ENCODE peak calls at places on chromosomes 7 and 10, in seven cellular contexts. A, V, L, H, E, Y and B are unnamed samples.
A peak's percentile ranks its signal among the peaks of the same experiment; 100 is the strongest.

GRCh38 chr7:106092204-106092603 is 19.9 kb downstream of the SYPL1 start:
- DNase-seq in A (no peak), V (no peak), L (no peak), H (no peak), E (no peak), Y (no peak), B (no peak)

GRCh38 chr10:4372601-4373000 is 453.4 kb upstream of the AKR1E2 start:
- DNase-seq in A (peak; percentile 100), V (no peak), L (peak; percentile 99), H (no peak), E (no peak), Y (no peak), B (no peak)

GRCh38 chr7:24825315-24825917 is 68.2 kb upstream of the GSDME start:
- DNase-seq in A (peak; percentile 25), V (no peak), L (no peak), H (no peak), E (no peak), Y (no peak), B (no peak)

GRCh38 chr7:100132697-100133137 is 6.0 kb downstream of the MBLAC1 start:
- DNase-seq in A (peak; percentile 63), V (peak; percentile 90), L (peak; percentile 78), H (peak; percentile 67), E (peak; percentile 81), Y (peak; percentile 81), B (no peak)

GRCh38 chr7:15669443-15669842 is 17.0 kb downstream of the MEOX2 start:
- DNase-seq in A (peak; percentile 46), V (no peak), L (no peak), H (no peak), E (no peak), Y (no peak), B (no peak)

GRCh38 chr10:91409069-91409868 is 875 bp upstream of the HECTD2 start:
- DNase-seq in A (peak; percentile 89), V (no peak), L (peak; percentile 95), H (peak; percentile 58), E (peak; percentile 2), Y (no peak), B (no peak)

GRCh38 chr7:102914585-102914984 is 1.8 kb downstream of the LRRC17 start:
- DNase-seq in A (peak; percentile 92), V (peak; percentile 67), L (peak; percentile 95), H (no peak), E (no peak), Y (no peak), B (no peak)

GRCh38 chr10:20254497-20254896 is 438.3 kb downstream of the PLXDC2 start:
- DNase-seq in A (no peak), V (no peak), L (no peak), H (no peak), E (no peak), Y (no peak), B (no peak)

GRCh38 chr10:125757742-125758141 is 17.9 kb downstream of the MMP21 start:
- DNase-seq in A (no peak), V (no peak), L (no peak), H (no peak), E (no peak), Y (no peak), B (no peak)

GRCh38 chr10:106450966-106451365 is 713.5 kb downstream of the SORCS1 start:
- DNase-seq in A (no peak), V (no peak), L (no peak), H (no peak), E (no peak), Y (no peak), B (no peak)

GRCh38 chr7:117082636-117083035 is 129.3 kb downstream of the ST7 start:
- DNase-seq in A (peak; percentile 26), V (no peak), L (no peak), H (no peak), E (no peak), Y (no peak), B (no peak)

GRCh38 chr10:79984851-79985250 is 35.9 kb upstream of the SFTPD start:
- DNase-seq in A (no peak), V (peak; percentile 57), L (no peak), H (no peak), E (no peak), Y (no peak), B (no peak)

GRCh38 chr10:86361134-86362128 is 5.2 kb downstream of the GRID1 start:
- DNase-seq in A (no peak), V (peak; percentile 29), L (no peak), H (no peak), E (no peak), Y (no peak), B (no peak)

GRCh38 chr7:69968969-69969368 is 370.7 kb downstream of the AUTS2 start:
- DNase-seq in A (no peak), V (no peak), L (no peak), H (no peak), E (no peak), Y (no peak), B (no peak)
- H3K4me1 ChIP-seq in A (no peaks in the 10 kb centered on the region), V (peaks cover 8% of the 10 kb centered on the region), L (peaks cover 46% of the 10 kb centered on the region), H (no peaks in the 10 kb centered on the region), E (peaks cover 27% of the 10 kb centered on the region), Y (peaks cover 4% of the 10 kb centered on the region), B (peaks cover 3% of the 10 kb centered on the region)

GRCh38 chr7:141978351-141978750 is 4.8 kb upstream of the TAS2R38 start:
- DNase-seq in A (no peak), V (no peak), L (no peak), H (no peak), E (no peak), Y (no peak), B (no peak)

GRCh38 chr7:141973673-141974072 is at the start of gene TAS2R38:
- DNase-seq in A (no peak), V (no peak), L (no peak), H (no peak), E (no peak), Y (no peak), B (no peak)

GRCh38 chr7:141975806-141976523 is 2.4 kb upstream of the TAS2R38 start:
- DNase-seq in A (peak; percentile 16), V (peak; percentile 97), L (peak; percentile 33), H (peak; percentile 46), E (peak; percentile 71), Y (peak; percentile 96), B (peak; percentile 68)

GRCh38 chr7:141976524-141977245 is 3.1 kb upstream of the TAS2R38 start:
- DNase-seq in A (no peak), V (no peak), L (no peak), H (no peak), E (no peak), Y (no peak), B (no peak)

DNA sequence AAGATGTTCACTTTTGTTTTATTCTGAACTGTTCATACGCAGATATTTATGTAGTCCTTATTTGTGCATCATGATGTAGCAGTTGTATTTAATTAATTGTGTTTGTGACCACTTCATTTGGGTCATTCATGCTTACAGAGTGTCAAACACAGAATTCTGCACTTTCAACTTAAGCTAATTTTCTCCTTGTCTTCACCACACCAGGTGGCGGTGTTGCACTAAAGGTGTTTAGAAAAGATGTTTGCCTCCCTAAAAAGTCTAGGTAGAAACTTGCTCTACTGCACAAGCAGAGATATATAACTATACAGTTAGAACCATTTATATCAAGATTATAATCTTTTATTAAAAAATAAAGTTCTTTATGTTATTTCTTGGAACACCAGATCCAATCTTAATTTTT is 1.3 kb upstream of the TAS2R38 start:
- DNase-seq in A (no peak), V (peak; percentile 72), L (no peak), H (no peak), E (peak; percentile 59), Y (no peak), B (no peak)
- H3K4me3 ChIP-seq in A (no peak overlapping the region), V (no peak overlapping the region), L (no peak overlapping the region), H (no peak overlapping the region), E (no peak overlapping the region), Y (no peak overlapping the region), B (no peak overlapping the region)

GRCh38 chr10:569961-570630 is 119.4 kb downstream of the DIP2C start:
- DNase-seq in A (no peak), V (no peak), L (no peak), H (no peak), E (no peak), Y (no peak), B (no peak)

GRCh38 chr10:570631-571565 is 118.6 kb downstream of the DIP2C start:
- DNase-seq in A (no peak), V (no peak), L (no peak), H (no peak), E (no peak), Y (no peak), B (no peak)

GRCh38 chr10:572696-573095 is 116.8 kb downstream of the DIP2C start:
- DNase-seq in A (no peak), V (no peak), L (no peak), H (no peak), E (no peak), Y (no peak), B (no peak)

GRCh38 chr10:572066-572465 is 117.4 kb downstream of the DIP2C start:
- DNase-seq in A (peak; percentile 26), V (no peak), L (no peak), H (no peak), E (no peak), Y (no peak), B (no peak)

GRCh38 chr10:571643-572042 is 117.8 kb downstream of the DIP2C start:
- DNase-seq in A (peak; percentile 83), V (no peak), L (peak; percentile 38), H (no peak), E (no peak), Y (no peak), B (no peak)
- H3K4me1 ChIP-seq in A (peaks cover 4% of the 10 kb centered on the region), V (no peaks in the 10 kb centered on the region), L (peaks cover 14% of the 10 kb centered on the region), H (no peaks in the 10 kb centered on the region), E (peaks cover 4% of the 10 kb centered on the region), Y (no peaks in the 10 kb centered on the region), B (no peaks in the 10 kb centered on the region)

GRCh38 chr7:130141161-130141857 is 63.9 kb downstream of the TMEM209 start:
- DNase-seq in A (peak; percentile 81), V (peak; percentile 90), L (peak; percentile 93), H (peak; percentile 52), E (no peak), Y (peak; percentile 85), B (peak; percentile 70)

GRCh38 chr7:130143334-130143732 is 61.9 kb downstream of the TMEM209 start:
- DNase-seq in A (no peak), V (no peak), L (no peak), H (peak; percentile 1), E (no peak), Y (no peak), B (no peak)

GRCh38 chr7:130143986-130144618 is 61.1 kb downstream of the TMEM209 start:
- DNase-seq in A (no peak), V (no peak), L (no peak), H (peak; percentile 15), E (no peak), Y (peak; percentile 37), B (no peak)

GRCh38 chr7:130141858-130142653 is 63.1 kb downstream of the TMEM209 start:
- DNase-seq in A (no peak), V (peak; percentile 53), L (peak; percentile 11), H (peak; percentile 15), E (no peak), Y (peak; percentile 58), B (no peak)

DNA sequence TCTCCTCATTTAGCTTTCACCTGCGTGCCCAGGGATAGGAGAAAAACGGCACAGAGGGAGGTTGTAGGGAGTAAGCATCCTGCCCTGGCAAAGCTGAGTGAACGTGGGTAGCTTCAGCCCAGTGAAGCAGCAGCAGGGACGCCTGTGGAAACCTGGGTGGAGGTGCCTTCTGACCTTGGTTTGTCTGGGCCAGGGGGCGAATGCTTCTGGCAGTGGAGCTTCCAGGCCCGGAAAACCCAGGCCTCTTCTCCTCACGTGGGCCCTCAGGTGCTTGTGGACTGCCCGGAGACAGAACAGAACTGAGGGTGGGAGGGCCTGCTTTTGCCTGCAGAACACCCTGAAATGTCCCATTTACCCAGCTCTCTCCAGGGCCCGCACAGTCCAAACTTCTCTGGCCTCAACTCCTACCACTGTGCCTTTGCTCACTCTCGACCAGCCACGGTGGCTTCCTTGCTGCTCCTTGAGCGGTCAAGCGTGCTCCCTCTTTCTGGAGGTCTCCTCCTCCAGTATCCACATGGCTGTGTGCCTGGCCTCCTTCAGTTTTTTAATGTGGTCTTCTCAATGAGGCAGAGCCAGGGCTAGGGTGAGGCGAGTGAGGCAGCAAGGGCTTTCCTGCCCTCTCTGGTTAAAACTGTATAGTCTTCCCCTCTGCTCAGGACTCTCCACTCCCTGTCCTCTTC is 62.4 kb downstream of the TMEM209 start:
- DNase-seq in A (no peak), V (no peak), L (no peak), H (peak; percentile 15), E (no peak), Y (peak; percentile 41), B (no peak)
- H3K4me3 ChIP-seq in A (no peak overlapping the region), V (no peak overlapping the region), L (no peak overlapping the region), H (no peak overlapping the region), E (no peak overlapping the region), Y (no peak overlapping the region), B (no peak overlapping the region)